ENCODE peak calls at places on chromosomes 4 and X, in six cellular contexts. K, V, C, B, O and I are unnamed samples. For H3K27me3, the result is how much of the 10 kb centered on the place peaks cover.

GRCh38 chrX:136162827-136163427 is 15.6 kb downstream of the FHL1 start:
- DNase-seq in B (no peak), C (no peak), O (peak), K (peak), V (peak), I (peak)

GRCh38 chr4:183915976-183916375 is 10.9 kb downstream of the STOX2 start:
- DNase-seq in V (no peak), C (no peak), B (no peak), O (no peak), K (no peak), I (no peak)

GRCh38 chrX:2692221-2693122 is 1.4 kb downstream of the CD99 start:
- DNase-seq in B (no peak), V (peak), K (peak), O (peak), C (no peak), I (peak)

GRCh38 chr4:15355464-15355863 is 72.4 kb upstream of the C1QTNF7 start:
- DNase-seq in B (no peak), V (no peak), K (no peak), O (no peak), C (no peak), I (no peak)

GRCh38 chrX:108313662-108314061 is 124.6 kb downstream of the COL4A6 start:
- DNase-seq in O (no peak), K (no peak), V (peak), B (no peak), C (no peak), I (no peak)

GRCh38 chr4:158112612-158113011 is 60.2 kb downstream of the GASK1B start:
- DNase-seq in K (no peak), B (no peak), V (no peak), O (no peak), C (no peak), I (no peak)

GRCh38 chrX:133045986-133046385 is 50.9 kb downstream of the USP26 start:
- DNase-seq in C (no peak), O (no peak), K (no peak), V (peak), B (no peak), I (peak)

GRCh38 chr4:81631958-81632439 is 160.3 kb upstream of the RASGEF1B start:
- DNase-seq in K (no peak), B (peak), C (no peak), O (peak), V (peak), I (no peak)

GRCh38 chr4:104901438-104901837 is 245.2 kb upstream of the TET2 start:
- DNase-seq in O (no peak), C (peak), V (no peak), B (no peak), K (no peak), I (peak)

GRCh38 chr4:124483043-124483906 is 229.3 kb downstream of the ANKRD50 start:
- DNase-seq in O (no peak), V (peak), C (no peak), K (peak), B (no peak), I (peak)

GRCh38 chrX:100731441-100732281 is at the start of gene SYTL4:
- DNase-seq in V (no peak), B (no peak), O (peak), K (peak), C (no peak), I (peak)

GRCh38 chr4:53633608-53634007 is 42.3 kb upstream of the LNX1 start:
- DNase-seq in O (no peak), K (no peak), V (peak), C (no peak), B (no peak), I (no peak)

GRCh38 chr4:89000844-89001360 is 56.1 kb downstream of the FAM13A start:
- DNase-seq in C (no peak), V (peak), K (peak), O (no peak), B (no peak), I (no peak)

GRCh38 chr4:22539251-22539650 is 23.4 kb upstream of the ADGRA3 start:
- DNase-seq in K (no peak), C (no peak), B (no peak), O (no peak), V (no peak), I (no peak)

GRCh38 chr4:6955261-6955911 is 45.8 kb downstream of the TBC1D14 start:
- DNase-seq in C (no peak), B (no peak), V (no peak), K (no peak), O (peak), I (peak)

GRCh38 chr4:70714061-70714468 is 7.7 kb upstream of the RUFY3 start:
- DNase-seq in V (peak), C (no peak), B (no peak), O (no peak), K (no peak), I (no peak)

GRCh38 chrX:2894885-2895292 is 34.2 kb downstream of the ARSD start:
- DNase-seq in V (peak), C (no peak), B (peak), K (peak), O (no peak), I (no peak)

GRCh38 chrX:151983186-151983585 is 8.7 kb upstream of the GABRE start:
- DNase-seq in B (no peak), C (no peak), V (no peak), K (no peak), O (no peak), I (no peak)

GRCh38 chrX:22389544-22390243 is 117.0 kb downstream of the CBLL2 start:
- DNase-seq in C (no peak), K (no peak), V (peak), B (no peak), O (no peak), I (no peak)

GRCh38 chrX:49237060-49237459 is 1.8 kb downstream of the CCDC22 start:
- DNase-seq in C (no peak), K (no peak), B (no peak), O (peak), V (no peak), I (no peak)

GRCh38 chrX:81261576-81261975 is 59.7 kb downstream of the SH3BGRL start:
- DNase-seq in V (peak), K (no peak), B (no peak), C (no peak), O (no peak), I (no peak)

GRCh38 chr4:71004281-71004851 is 10.9 kb downstream of the DCK start:
- DNase-seq in C (no peak), B (no peak), O (no peak), K (no peak), V (no peak), I (no peak)

GRCh38 chr4:18686338-18687039 is 664.9 kb upstream of the LCORL start:
- DNase-seq in B (no peak), V (no peak), C (no peak), O (no peak), K (no peak), I (no peak)

GRCh38 chr4:145285928-145286327 is 105.5 kb upstream of the OTUD4 start:
- DNase-seq in V (peak), O (no peak), B (no peak), K (no peak), C (no peak), I (no peak)

GRCh38 chr4:165971446-165971845 is 98.4 kb downstream of the TLL1 start:
- DNase-seq in B (no peak), C (no peak), O (no peak), K (no peak), V (no peak), I (no peak)

GRCh38 chr4:156568041-156568440 is 403.6 kb downstream of the PDGFC start:
- DNase-seq in K (no peak), O (no peak), C (no peak), V (peak), B (no peak), I (no peak)

DNA sequence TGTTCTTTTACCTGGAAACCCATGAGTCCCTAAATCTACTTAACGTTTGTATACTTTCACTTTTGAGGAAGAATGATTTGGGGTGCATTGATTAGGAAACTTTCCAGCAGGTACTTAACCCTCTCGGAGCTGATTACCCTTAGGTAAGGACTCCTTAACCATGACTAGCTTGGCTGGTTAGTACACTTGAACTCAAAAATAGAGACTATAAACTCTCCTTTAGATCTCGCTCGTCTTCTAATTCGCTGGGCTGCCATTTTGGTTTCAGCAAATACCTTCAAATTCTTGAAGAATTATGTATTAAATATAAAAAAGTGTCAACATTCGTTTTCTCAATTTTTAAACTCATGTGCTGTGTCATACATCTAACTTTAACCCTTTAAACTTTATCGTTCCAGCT is 2.0 kb downstream of the USP9X start:
- DNase-seq in V (no peak), C (no peak), B (no peak), K (no peak), O (no peak), I (no peak)
- H3K27me3 ChIP-seq in V (under half), C (under half), B (under half), K (under half), O (under half), I (under half)

GRCh38 chr4:4921077-4921476 is 61.6 kb downstream of the MSX1 start:
- DNase-seq in C (no peak), V (no peak), K (no peak), B (no peak), O (no peak), I (no peak)
- H3K27me3 ChIP-seq in C (under half), V (under half), K (under half), B (under half), O (under half), I (under half)

GRCh38 chr4:1006856-1007255 is 4.6 kb upstream of the FGFRL1 start:
- DNase-seq in K (no peak), B (no peak), O (no peak), C (no peak), V (no peak), I (no peak)
- H3K27me3 ChIP-seq in K (half or more), B (under half), O (half or more), C (half or more), V (under half), I (half or more)

GRCh38 chrX:122972604-122973003 is 211.5 kb upstream of the GRIA3 start:
- DNase-seq in O (no peak), B (no peak), V (no peak), C (no peak), K (no peak), I (no peak)
- H3K27me3 ChIP-seq in O (under half), B (under half), V (under half), C (under half), K (under half), I (under half)

DNA sequence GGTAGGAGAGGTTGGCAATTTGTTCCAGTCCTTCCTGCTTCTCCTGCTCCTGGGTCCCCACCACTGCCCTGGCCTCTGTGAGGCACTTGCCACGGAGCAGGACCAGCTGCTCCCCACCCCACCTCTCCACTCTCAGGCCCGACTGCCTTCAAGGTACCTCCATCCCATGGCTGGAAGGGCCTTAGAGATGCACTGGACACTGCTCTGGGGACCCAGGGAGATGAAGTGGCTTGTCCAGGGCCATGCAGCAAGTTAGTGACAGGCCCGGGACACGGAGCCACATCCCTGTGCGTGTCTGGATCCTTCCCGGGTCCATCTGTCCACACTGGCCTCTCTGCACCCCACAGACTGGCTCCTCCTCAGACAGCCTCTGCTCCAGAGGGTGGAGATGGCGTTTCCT is 105.3 kb downstream of the CPZ start:
- DNase-seq in K (no peak), V (no peak), B (no peak), O (no peak), C (no peak), I (peak)
- H3K27me3 ChIP-seq in K (under half), V (under half), B (under half), O (half or more), C (under half), I (under half)

DNA sequence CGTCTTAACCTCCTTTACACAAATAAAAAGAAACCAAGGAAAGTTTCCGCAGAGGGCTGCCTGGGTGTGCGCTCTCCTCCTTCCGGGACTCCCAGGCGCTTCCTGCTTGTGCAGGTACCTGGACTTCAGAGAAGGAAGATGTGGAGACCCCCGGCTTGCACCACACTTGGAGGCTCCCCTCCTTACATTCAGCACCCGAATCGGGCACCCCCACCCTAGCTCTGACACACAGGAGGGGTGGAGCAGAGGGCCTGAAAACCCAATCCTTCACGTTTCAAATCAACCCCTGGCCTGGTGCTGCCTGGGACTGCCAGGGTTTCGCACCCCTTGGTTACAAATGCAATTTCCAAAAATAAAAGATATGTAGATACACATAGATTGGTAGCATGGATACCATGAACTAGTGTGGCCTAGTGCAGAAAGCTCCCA is 3.1 kb downstream of the NKX3-2 start:
- DNase-seq in C (no peak), O (no peak), V (no peak), K (peak), B (no peak), I (peak)
- H3K27me3 ChIP-seq in C (under half), O (half or more), V (half or more), K (half or more), B (half or more), I (half or more)

GRCh38 chrX:115284877-115285276 is 4.6 kb upstream of the LUZP4 start:
- DNase-seq in C (no peak), B (no peak), O (no peak), V (no peak), K (no peak), I (no peak)

GRCh38 chrX:115289465-115289864 is at the start of gene LUZP4:
- DNase-seq in B (no peak), C (no peak), O (no peak), V (no peak), K (no peak), I (no peak)
- H3K27me3 ChIP-seq in B (under half), C (under half), O (under half), V (under half), K (under half), I (under half)